ENCODE peak calls at places on chromosomes 12 and 14, in eight cellular contexts. N is sigmoid colon; C is psoas muscle; S is transverse colon; A is A673; M is CD8-positive, alpha-beta memory T cell; V is CD4-positive, CD25-positive, alpha-beta regulatory T cell; L is SJSA1. P is an unnamed sample. For H3K4me1, the result is how much of the 10 kb centered on the place peaks cover.

GRCh38 chr14:53539489-53540126 is 386.5 kb upstream of the DDHD1 start:
- DNase-seq in N (peak), C (peak), S (peak), A (peak), M (no peak), V (peak), L (peak), P (peak)

GRCh38 chr12:13183621-13184020 is 12.9 kb upstream of the EMP1 start:
- DNase-seq in N (no peak), C (no peak), S (no peak), A (no peak), M (no peak), V (no peak), L (no peak), P (no peak)

GRCh38 chr12:96061864-96062453 is 26.6 kb upstream of the LTA4H start:
- DNase-seq in N (peak), C (peak), S (peak), A (peak), M (peak), V (peak), L (peak), P (peak)

GRCh38 chr12:49805409-49805808 is 22.8 kb downstream of the NCKAP5L start:
- DNase-seq in N (no peak), C (no peak), S (no peak), A (no peak), M (no peak), V (no peak), L (no peak), P (no peak)

GRCh38 chr12:19397534-19397933 is 41.8 kb upstream of the AEBP2 start:
- DNase-seq in N (no peak), C (no peak), S (no peak), A (no peak), M (no peak), V (no peak), L (no peak), P (no peak)

GRCh38 chr14:67221248-67221981 is 19.8 kb upstream of the PALS1 start:
- DNase-seq in N (no peak), C (no peak), S (peak), A (no peak), M (no peak), V (no peak), L (no peak), P (no peak)

GRCh38 chr12:26124491-26125450 is at the start of gene BHLHE41:
- DNase-seq in N (peak), C (peak), S (peak), A (peak), M (no peak), V (no peak), L (peak), P (peak)

GRCh38 chr12:499837-500458 is 40.2 kb downstream of the B4GALNT3 start:
- DNase-seq in N (no peak), C (no peak), S (no peak), A (no peak), M (no peak), V (no peak), L (no peak), P (no peak)

GRCh38 chr12:94498073-94498472 is 38.4 kb upstream of the CEP83 start:
- DNase-seq in N (no peak), C (no peak), S (no peak), A (no peak), M (no peak), V (peak), L (no peak), P (no peak)

GRCh38 chr12:89417246-89417977 is 65.1 kb upstream of the DUSP6 start:
- DNase-seq in N (no peak), C (no peak), S (no peak), A (peak), M (no peak), V (no peak), L (no peak), P (peak)

GRCh38 chr14:26394114-26394855 is 203.5 kb downstream of the NOVA1 start:
- DNase-seq in N (no peak), C (no peak), S (peak), A (peak), M (no peak), V (no peak), L (no peak), P (no peak)

GRCh38 chr14:73567951-73568885 is 795 bp upstream of the ACOT2 start:
- DNase-seq in N (no peak), C (no peak), S (no peak), A (no peak), M (no peak), V (peak), L (no peak), P (no peak)

GRCh38 chr12:8156845-8157244 is at the start of gene ZNF705A:
- DNase-seq in N (no peak), C (no peak), S (no peak), A (peak), M (no peak), V (no peak), L (no peak), P (no peak)

GRCh38 chr12:90015228-90015627 is 306.6 kb upstream of the ATP2B1 start:
- DNase-seq in N (no peak), C (no peak), S (no peak), A (no peak), M (no peak), V (no peak), L (no peak), P (no peak)

GRCh38 chr14:59161571-59162175 is 26.8 kb upstream of the DAAM1 start:
- DNase-seq in N (no peak), C (peak), S (no peak), A (peak), M (no peak), V (no peak), L (no peak), P (no peak)

GRCh38 chr12:78863482-78864427 is 819 bp upstream of the SYT1 start:
- DNase-seq in N (peak), C (peak), S (peak), A (peak), M (no peak), V (no peak), L (peak), P (peak)

GRCh38 chr14:69326611-69327010 is 66.7 kb downstream of the GALNT16 start:
- DNase-seq in N (peak), C (no peak), S (peak), A (no peak), M (no peak), V (no peak), L (no peak), P (no peak)

GRCh38 chr14:70836946-70837345 is 27.6 kb upstream of the MAP3K9 start:
- DNase-seq in N (no peak), C (no peak), S (no peak), A (no peak), M (no peak), V (no peak), L (no peak), P (no peak)

GRCh38 chr12:69459477-69459876 is 10.7 kb upstream of the FRS2 start:
- DNase-seq in N (no peak), C (no peak), S (no peak), A (no peak), M (no peak), V (no peak), L (no peak), P (no peak)

GRCh38 chr12:24920141-24920540 is 28.8 kb downstream of the BCAT1 start:
- DNase-seq in N (no peak), C (no peak), S (no peak), A (no peak), M (no peak), V (no peak), L (no peak), P (no peak)

GRCh38 chr12:52230364-52231281 is 2.4 kb upstream of the KRT7 start:
- DNase-seq in N (peak), C (peak), S (no peak), A (no peak), M (no peak), V (no peak), L (peak), P (no peak)

GRCh38 chr12:85920324-85920947 is 46.3 kb downstream of the NTS start:
- DNase-seq in N (no peak), C (no peak), S (no peak), A (peak), M (no peak), V (peak), L (no peak), P (no peak)

GRCh38 chr14:85909581-85909980 is 379.6 kb downstream of the FLRT2 start:
- DNase-seq in N (no peak), C (no peak), S (no peak), A (no peak), M (no peak), V (no peak), L (no peak), P (no peak)

GRCh38 chr12:116406529-116406928 is 129.0 kb upstream of the MED13L start:
- DNase-seq in N (peak), C (peak), S (peak), A (peak), M (no peak), V (no peak), L (peak), P (peak)

GRCh38 chr12:118436002-118436724 is 59.8 kb downstream of the SUDS3 start:
- DNase-seq in N (no peak), C (no peak), S (no peak), A (peak), M (no peak), V (no peak), L (no peak), P (no peak)

GRCh38 chr12:96445743-96446655 is 43.4 kb upstream of the CFAP54 start:
- DNase-seq in N (no peak), C (no peak), S (peak), A (peak), M (peak), V (peak), L (peak), P (no peak)

GRCh38 chr12:33605776-33606175 is 166.2 kb upstream of the SYT10 start:
- DNase-seq in N (no peak), C (no peak), S (no peak), A (peak), M (no peak), V (no peak), L (no peak), P (no peak)

GRCh38 chr12:92927436-92928116 is 1.5 kb downstream of the EEA1 start:
- DNase-seq in N (no peak), C (no peak), S (no peak), A (peak), M (no peak), V (peak), L (no peak), P (no peak)

GRCh38 chr12:49930515-49931288 is 19.8 kb upstream of the AQP2 start:
- DNase-seq in N (no peak), C (no peak), S (no peak), A (no peak), M (no peak), V (no peak), L (no peak), P (no peak)

GRCh38 chr12:116528067-116528466 is 31.1 kb upstream of the MAP1LC3B2 start:
- DNase-seq in N (no peak), C (no peak), S (no peak), A (peak), M (no peak), V (no peak), L (no peak), P (no peak)

GRCh38 chr12:91138337-91138905 is 27.1 kb upstream of the LUM start:
- DNase-seq in N (peak), C (no peak), S (no peak), A (peak), M (no peak), V (no peak), L (no peak), P (no peak)

GRCh38 chr12:32155911-32156585 is 49.4 kb downstream of the BICD1 start:
- DNase-seq in N (no peak), C (no peak), S (no peak), A (no peak), M (no peak), V (no peak), L (no peak), P (no peak)

GRCh38 chr12:18141583-18141982 is 51.6 kb upstream of the RERGL start:
- DNase-seq in N (no peak), C (no peak), S (no peak), A (no peak), M (no peak), V (no peak), L (no peak), P (peak)

GRCh38 chr12:15155271-15155670 is 65.9 kb downstream of the RERG start:
- DNase-seq in N (no peak), C (no peak), S (no peak), A (no peak), M (no peak), V (no peak), L (no peak), P (no peak)

GRCh38 chr12:52353766-52354165 is 13.5 kb downstream of the KRT85 start:
- DNase-seq in N (no peak), C (no peak), S (no peak), A (no peak), M (no peak), V (no peak), L (no peak), P (no peak)

GRCh38 chr12:120092531-120093335 is 23.8 kb downstream of the RAB35 start:
- DNase-seq in N (no peak), C (peak), S (no peak), A (no peak), M (no peak), V (no peak), L (no peak), P (no peak)

GRCh38 chr12:402127-402456 is 648 bp downstream of the CCDC77 start:
- DNase-seq in N (no peak), C (no peak), S (no peak), A (peak), M (no peak), V (peak), L (no peak), P (no peak)

GRCh38 chr12:111773801-111774551 is 7.2 kb downstream of the ALDH2 start:
- DNase-seq in N (peak), C (peak), S (peak), A (no peak), M (no peak), V (no peak), L (peak), P (peak)

GRCh38 chr14:27553820-27554219 is 956.0 kb upstream of the NOVA1 start:
- DNase-seq in N (no peak), C (no peak), S (no peak), A (peak), M (no peak), V (no peak), L (no peak), P (no peak)

GRCh38 chr12:104697186-104697585 is 240.4 kb downstream of the CHST11 start:
- DNase-seq in N (no peak), C (no peak), S (no peak), A (no peak), M (no peak), V (no peak), L (no peak), P (no peak)

GRCh38 chr12:104701301-104701700 is 244.6 kb downstream of the CHST11 start:
- DNase-seq in N (no peak), C (no peak), S (no peak), A (no peak), M (no peak), V (no peak), L (no peak), P (no peak)

GRCh38 chr12:104699489-104700194 is 242.9 kb downstream of the CHST11 start:
- DNase-seq in N (peak), C (no peak), S (no peak), A (no peak), M (no peak), V (no peak), L (no peak), P (no peak)

GRCh38 chr12:104700324-104700723 is 243.6 kb downstream of the CHST11 start:
- DNase-seq in N (no peak), C (no peak), S (no peak), A (no peak), M (no peak), V (no peak), L (no peak), P (no peak)

DNA sequence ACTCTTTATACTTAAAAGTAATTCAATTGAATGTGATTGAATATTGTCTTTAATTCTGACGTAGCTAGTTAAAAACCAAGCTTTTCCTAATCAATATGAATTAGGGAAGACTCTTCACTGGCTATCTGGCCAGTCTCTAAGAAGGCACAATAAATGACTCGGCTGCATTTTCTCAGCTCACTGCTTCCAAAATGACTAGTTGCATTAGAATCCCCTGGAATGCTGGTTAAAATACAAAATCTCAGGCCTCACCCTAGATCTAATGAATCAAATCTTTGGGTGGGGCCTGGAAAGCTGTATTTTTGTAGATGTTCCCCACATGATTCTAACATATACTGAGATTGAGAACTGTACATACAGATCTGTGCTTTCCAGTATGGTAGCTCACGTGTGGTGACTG is 242.1 kb downstream of the CHST11 start:
- DNase-seq in N (peak), C (no peak), S (no peak), A (no peak), M (no peak), V (no peak), L (no peak), P (no peak)
- H3K4me1 ChIP-seq in N (under half), C (under half), S (under half), A (under half), M (under half), V (under half), L (under half), P (under half)

DNA sequence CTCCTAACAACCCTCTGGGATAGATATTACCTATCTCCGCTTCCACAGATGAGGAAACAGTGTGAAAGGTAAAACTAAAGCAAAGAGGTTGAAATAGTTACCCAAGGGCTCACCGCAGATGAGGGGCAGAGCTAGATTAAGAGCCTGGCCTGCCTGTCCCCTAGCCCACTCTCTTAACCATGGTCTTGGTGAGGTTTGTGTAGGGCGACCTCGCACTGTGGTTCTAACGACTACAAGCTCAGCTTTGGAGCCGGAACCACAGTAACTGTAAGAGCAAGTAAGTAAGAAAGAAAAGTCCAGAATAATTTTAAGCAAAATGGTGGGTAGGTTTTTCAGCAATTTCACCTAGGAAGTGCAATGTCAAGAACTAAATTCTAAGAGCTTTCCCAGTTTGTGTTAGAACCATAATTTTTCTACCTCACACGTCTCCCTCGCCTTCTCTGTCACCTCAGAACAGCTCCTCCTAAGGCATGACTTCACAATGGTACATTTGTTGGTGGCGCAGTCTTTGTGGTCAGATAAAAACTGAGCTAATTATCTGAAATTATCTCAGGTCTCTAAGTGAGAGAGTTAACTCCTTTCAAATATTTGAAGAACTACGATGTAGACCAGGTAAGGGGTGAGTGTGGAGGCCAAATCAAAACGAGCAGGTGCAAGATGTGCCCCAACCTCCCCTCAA is 64.8 kb downstream of the DAD1 start:
- DNase-seq in N (no peak), C (no peak), S (no peak), A (no peak), M (no peak), V (no peak), L (no peak), P (no peak)
- H3K4me3 ChIP-seq in N (no peak), C (no peak), S (no peak), A (no peak), M (peak), V (peak), L (no peak), P (no peak)

GRCh38 chr14:104682107-104682593 is 7.3 kb upstream of the INF2 start:
- DNase-seq in N (peak), C (peak), S (no peak), A (no peak), M (no peak), V (no peak), L (no peak), P (no peak)
- H3K27ac ChIP-seq in N (peak), C (peak), S (peak), A (peak), M (no peak), V (no peak), L (peak), P (peak)

GRCh38 chr14:61719344-61720301 is 24.3 kb downstream of the HIF1A start:
- DNase-seq in N (no peak), C (no peak), S (no peak), A (no peak), M (no peak), V (peak), L (no peak), P (no peak)

GRCh38 chr14:61716956-61717355 is 21.6 kb downstream of the HIF1A start:
- DNase-seq in N (no peak), C (no peak), S (no peak), A (no peak), M (no peak), V (no peak), L (no peak), P (no peak)

GRCh38 chr14:61718039-61718438 is 22.7 kb downstream of the HIF1A start:
- DNase-seq in N (no peak), C (no peak), S (no peak), A (no peak), M (no peak), V (no peak), L (no peak), P (no peak)

GRCh38 chr14:61724133-61724532 is 28.8 kb downstream of the HIF1A start:
- DNase-seq in N (no peak), C (no peak), S (no peak), A (no peak), M (no peak), V (no peak), L (no peak), P (no peak)

DNA sequence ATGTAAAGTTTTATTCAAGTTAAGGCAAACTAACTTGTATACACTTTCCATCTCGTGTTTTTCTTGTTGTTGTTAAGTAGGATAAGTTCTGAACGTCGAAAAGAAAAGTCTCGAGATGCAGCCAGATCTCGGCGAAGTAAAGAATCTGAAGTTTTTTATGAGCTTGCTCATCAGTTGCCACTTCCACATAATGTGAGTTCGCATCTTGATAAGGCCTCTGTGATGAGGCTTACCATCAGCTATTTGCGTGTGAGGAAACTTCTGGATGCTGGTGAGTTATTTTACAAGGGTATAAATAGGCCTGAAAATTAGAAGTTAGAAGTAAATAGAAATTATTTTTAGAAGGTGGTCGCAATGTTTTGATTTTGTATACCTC is 25.0 kb downstream of the HIF1A start:
- DNase-seq in N (no peak), C (no peak), S (no peak), A (no peak), M (no peak), V (peak), L (no peak), P (no peak)
- H3K4me1 ChIP-seq in N (under half), C (under half), S (under half), A (under half), M (under half), V (under half), L (under half), P (under half)

DNA sequence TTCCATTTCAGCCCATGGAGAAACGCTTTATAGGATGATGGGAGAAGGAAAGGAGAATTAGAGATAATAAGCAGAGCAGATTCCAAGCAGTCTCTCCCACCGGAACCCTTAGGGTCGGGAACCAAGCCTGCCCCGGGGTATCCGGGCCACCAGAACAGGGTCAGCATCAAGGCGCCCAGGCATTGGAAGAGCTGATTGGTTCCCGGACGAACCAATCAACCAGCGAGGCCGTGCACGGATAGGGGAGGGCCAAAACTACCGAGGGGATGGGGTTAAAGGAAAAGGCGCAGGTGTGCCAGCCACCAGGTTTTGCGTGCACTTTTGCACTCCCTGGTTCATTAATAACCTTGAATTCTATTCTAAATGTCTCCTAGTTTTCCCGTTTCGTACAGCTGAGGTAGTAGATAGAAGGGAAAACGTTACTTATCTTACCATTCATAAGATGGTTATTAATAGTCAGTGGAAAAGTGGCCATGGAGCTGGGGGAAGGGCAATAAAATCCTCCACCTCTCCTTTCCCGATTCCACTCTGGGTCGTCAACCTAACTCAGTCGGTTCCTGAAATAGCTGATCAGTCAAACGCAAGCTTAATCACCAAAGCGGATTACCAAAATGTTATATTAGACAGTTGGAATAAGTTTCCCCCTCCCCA is 1.6 kb downstream of the PPM1H start:
- DNase-seq in N (no peak), C (peak), S (peak), A (no peak), M (no peak), V (no peak), L (no peak), P (peak)
- H3K4me3 ChIP-seq in N (peak), C (peak), S (peak), A (peak), M (peak), V (peak), L (peak), P (peak)

P was measured in prostate gland.